ENCODE peak calls at places on chromosome 7, in eight cellular contexts. V is aorta; H is psoas muscle; B is sigmoid colon; C is fibroblast of lung; U is body of pancreas; K is tibial artery; I is CD8-positive, alpha-beta T cell. N is an unnamed sample.

GRCh38 chr7:20744913-20745587 is 41.6 kb downstream of the SP8 start:
- DNase-seq in V (no peak), H (no peak), B (no peak), C (peak; percentile 39), U (no peak), K (no peak), I (no peak), N (peak; percentile 45)

GRCh38 chr7:65462148-65462716 is 88.6 kb downstream of the ZNF92 start:
- DNase-seq in V (no peak), H (no peak), B (no peak), C (no peak), U (no peak), K (no peak), I (no peak), N (no peak)

GRCh38 chr7:40470111-40470736 is 335.4 kb downstream of the SUGCT start:
- DNase-seq in V (peak; percentile 49), H (no peak), B (no peak), C (peak; percentile 83), U (no peak), K (peak; percentile 24), I (no peak), N (no peak)

GRCh38 chr7:30001953-30002352 is 12.4 kb upstream of the SCRN1 start:
- DNase-seq in V (no peak), H (no peak), B (no peak), C (no peak), U (no peak), K (no peak), I (no peak), N (no peak)

GRCh38 chr7:147081117-147081516 is 964.5 kb downstream of the CNTNAP2 start:
- DNase-seq in V (no peak), H (no peak), B (no peak), C (no peak), U (no peak), K (no peak), I (no peak), N (no peak)

GRCh38 chr7:38796636-38797501 is 112.1 kb downstream of the VPS41 start:
- DNase-seq in V (peak; percentile 50), H (peak; percentile 18), B (no peak), C (peak; percentile 36), U (peak; percentile 70), K (peak; percentile 55), I (peak; percentile 25), N (peak; percentile 33)

GRCh38 chr7:32393861-32394260 is 96.3 kb downstream of the LSM5 start:
- DNase-seq in V (no peak), H (no peak), B (no peak), C (no peak), U (no peak), K (no peak), I (no peak), N (no peak)

GRCh38 chr7:72490301-72490700 is 78.2 kb upstream of the CALN1 start:
- DNase-seq in V (no peak), H (no peak), B (no peak), C (no peak), U (no peak), K (no peak), I (no peak), N (no peak)

GRCh38 chr7:103630318-103630717 is 184.3 kb upstream of the SLC26A5 start:
- DNase-seq in V (no peak), H (no peak), B (no peak), C (peak; percentile 31), U (no peak), K (no peak), I (no peak), N (no peak)

GRCh38 chr7:155230169-155230593 is 67.5 kb upstream of the INSIG1 start:
- DNase-seq in V (no peak), H (peak; percentile 77), B (peak; percentile 65), C (peak; percentile 100), U (peak; percentile 55), K (no peak), I (no peak), N (peak; percentile 97)

GRCh38 chr7:5094641-5095040 is 49.0 kb downstream of the RBAK start:
- DNase-seq in V (no peak), H (no peak), B (no peak), C (no peak), U (no peak), K (no peak), I (no peak), N (no peak)

GRCh38 chr7:136309407-136309806 is 332.2 kb upstream of the MTPN start:
- DNase-seq in V (no peak), H (no peak), B (no peak), C (no peak), U (no peak), K (no peak), I (no peak), N (no peak)

GRCh38 chr7:32890010-32890552 is 1.5 kb downstream of the KBTBD2 start:
- DNase-seq in V (no peak), H (no peak), B (no peak), C (peak; percentile 32), U (no peak), K (no peak), I (no peak), N (peak; percentile 40)

GRCh38 chr7:128030999-128031681 is at the start of gene LRRC4:
- DNase-seq in V (no peak), H (no peak), B (no peak), C (peak; percentile 62), U (peak; percentile 19), K (no peak), I (no peak), N (peak; percentile 64)

GRCh38 chr7:48411619-48412018 is 240.4 kb downstream of the ABCA13 start:
- DNase-seq in V (no peak), H (no peak), B (no peak), C (no peak), U (no peak), K (no peak), I (no peak), N (no peak)

GRCh38 chr7:5528071-5528814 is 104.6 kb upstream of the TNRC18 start:
- DNase-seq in V (peak; percentile 65), H (no peak), B (peak; percentile 81), C (no peak), U (peak; percentile 42), K (peak; percentile 38), I (peak; percentile 72), N (no peak)

GRCh38 chr7:97272237-97272975 is 154.9 kb downstream of the SDHAF3 start:
- DNase-seq in V (no peak), H (no peak), B (no peak), C (no peak), U (no peak), K (no peak), I (no peak), N (no peak)

GRCh38 chr7:97275475-97275874 is 158.0 kb downstream of the SDHAF3 start:
- DNase-seq in V (no peak), H (no peak), B (no peak), C (no peak), U (no peak), K (no peak), I (no peak), N (no peak)

GRCh38 chr7:97271619-97272018 is 154.1 kb downstream of the SDHAF3 start:
- DNase-seq in V (no peak), H (no peak), B (no peak), C (no peak), U (no peak), K (no peak), I (no peak), N (no peak)

GRCh38 chr7:97270280-97270679 is 152.8 kb downstream of the SDHAF3 start:
- DNase-seq in V (no peak), H (no peak), B (no peak), C (no peak), U (no peak), K (no peak), I (no peak), N (no peak)

GRCh38 chr7:97269741-97270140 is 152.2 kb downstream of the SDHAF3 start:
- DNase-seq in V (no peak), H (no peak), B (no peak), C (no peak), U (no peak), K (no peak), I (no peak), N (no peak)
- H3K27ac ChIP-seq in V (no peak overlapping the region), H (no peak overlapping the region), B (no peak overlapping the region), C (no peak overlapping the region), U (no peak overlapping the region), K (no peak overlapping the region), I (no peak overlapping the region), N (no peak overlapping the region)

DNA sequence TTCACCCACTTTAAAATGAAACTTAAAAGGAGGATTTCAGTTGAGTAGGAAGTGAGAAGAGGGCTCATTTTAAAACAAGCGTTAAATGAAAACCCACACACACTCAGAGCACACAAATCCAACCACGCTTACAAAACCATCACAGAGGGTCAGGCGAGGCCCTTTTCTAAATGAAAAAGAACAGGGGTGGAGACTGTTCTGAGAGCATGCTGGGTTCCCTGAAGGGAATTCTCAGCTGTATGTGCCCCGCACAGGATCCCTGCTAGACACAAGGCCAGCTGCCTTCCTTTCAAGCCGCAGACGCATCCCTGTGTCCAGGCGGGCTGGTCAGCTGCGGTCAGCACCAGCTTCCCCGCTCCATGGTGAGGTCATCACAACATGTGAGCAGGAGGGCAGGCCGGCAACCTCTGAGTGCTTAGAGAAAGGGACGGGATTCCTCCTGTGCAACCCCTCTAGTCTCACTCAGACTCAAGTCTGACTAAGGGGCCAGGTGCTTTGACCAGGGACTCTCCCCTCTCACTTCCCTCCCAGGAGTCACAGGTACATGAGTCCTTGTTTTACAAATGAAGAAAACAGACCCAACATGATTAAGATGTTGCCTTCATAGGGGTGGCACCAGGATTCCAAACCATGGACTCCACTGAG is 111.9 kb downstream of the EGFR start:
- DNase-seq in V (peak; percentile 84), H (peak; percentile 67), B (peak; percentile 86), C (peak; percentile 95), U (no peak), K (peak; percentile 52), I (no peak), N (peak; percentile 82)
- H3K4me3 ChIP-seq in V (no peak overlapping the region), H (no peak overlapping the region), B (no peak overlapping the region), C (no peak overlapping the region), U (no peak overlapping the region), K (no peak overlapping the region), I (no peak overlapping the region), N (no peak overlapping the region)

GRCh38 chr7:137981175-137981574 is 20.7 kb downstream of the CREB3L2 start:
- DNase-seq in V (no peak), H (no peak), B (no peak), C (no peak), U (no peak), K (no peak), I (no peak), N (no peak)
- H3K4me1 ChIP-seq in V (peaks cover 25% of the 10 kb centered on the region), H (peaks cover 46% of the 10 kb centered on the region), B (peaks cover 96% of the 10 kb centered on the region), C (peaks cover 58% of the 10 kb centered on the region), U (peaks cover 40% of the 10 kb centered on the region), K (peaks cover 86% of the 10 kb centered on the region), I (no peaks in the 10 kb centered on the region), N (peaks cover 12% of the 10 kb centered on the region)

GRCh38 chr7:82050134-82050533 is 280.3 kb upstream of the HGF start:
- DNase-seq in V (no peak), H (no peak), B (no peak), C (peak; percentile 93), U (no peak), K (no peak), I (no peak), N (no peak)

GRCh38 chr7:82053453-82054032 is 283.7 kb upstream of the HGF start:
- DNase-seq in V (no peak), H (no peak), B (no peak), C (no peak), U (no peak), K (no peak), I (no peak), N (no peak)

GRCh38 chr7:82051641-82052040 is 281.8 kb upstream of the HGF start:
- DNase-seq in V (no peak), H (no peak), B (no peak), C (no peak), U (no peak), K (no peak), I (no peak), N (no peak)

GRCh38 chr7:82049442-82049841 is 279.6 kb upstream of the HGF start:
- DNase-seq in V (no peak), H (no peak), B (no peak), C (peak; percentile 19), U (no peak), K (no peak), I (no peak), N (no peak)

GRCh38 chr7:82050792-82051191 is 280.9 kb upstream of the HGF start:
- DNase-seq in V (no peak), H (no peak), B (no peak), C (peak; percentile 76), U (no peak), K (no peak), I (no peak), N (no peak)
- H3K27ac ChIP-seq in V (no peak overlapping the region), H (no peak overlapping the region), B (peak overlapping the region; percentile 12), C (no peak overlapping the region), U (no peak overlapping the region), K (no peak overlapping the region), I (no peak overlapping the region), N (no peak overlapping the region)